ENCODE peak calls at places on chromosomes 3 and 15, in nine cellular contexts. X, V, O, Y, C, N, R, G and A are unnamed samples.

GRCh38 chr3:195451373-195452000 is 8.7 kb upstream of the ACAP2 start:
- DNase-seq in N (no peak), Y (no peak), C (no peak), X (no peak), V (peak; percentile 39), O (no peak), R (no peak), G (no peak), A (peak; percentile 60)

GRCh38 chr3:128649264-128649663 is 1.4 kb downstream of the RPN1 start:
- DNase-seq in R (no peak), V (no peak), G (no peak), X (no peak), C (no peak), O (no peak), N (no peak), Y (no peak), A (no peak)

GRCh38 chr15:89330881-89331595 is 3.6 kb downstream of the POLG start:
- DNase-seq in Y (no peak), G (no peak), O (no peak), R (no peak), X (no peak), V (no peak), C (no peak), N (no peak), A (no peak)

GRCh38 chr3:106837616-106838015 is 539.6 kb upstream of the CCDC54 start:
- DNase-seq in N (no peak), R (no peak), G (no peak), Y (no peak), C (no peak), O (no peak), V (no peak), X (no peak), A (no peak)

GRCh38 chr3:78659386-78659987 is 1108.3 kb downstream of the ROBO1 start:
- DNase-seq in C (peak; percentile 39), R (peak; percentile 38), O (peak; percentile 62), Y (peak; percentile 13), G (peak; percentile 60), V (no peak), X (no peak), N (no peak), A (peak; percentile 44)

GRCh38 chr3:46187876-46188275 is 20.2 kb downstream of the CCR1 start:
- DNase-seq in G (no peak), O (peak; percentile 90), Y (no peak), R (no peak), V (no peak), C (no peak), N (peak; percentile 82), X (no peak), A (peak; percentile 12)

GRCh38 chr3:193776626-193777025 is 183.6 kb downstream of the OPA1 start:
- DNase-seq in X (no peak), V (no peak), G (no peak), Y (no peak), O (no peak), N (no peak), R (no peak), C (no peak), A (no peak)

GRCh38 chr3:11624704-11625375 is 18.9 kb downstream of the VGLL4 start:
- DNase-seq in O (no peak), R (no peak), N (no peak), C (no peak), V (no peak), Y (no peak), X (no peak), G (no peak), A (no peak)

GRCh38 chr3:131630812-131631211 is 128.0 kb upstream of the MRPL3 start:
- DNase-seq in N (peak; percentile 7), O (peak; percentile 24), G (no peak), V (no peak), X (no peak), Y (no peak), C (no peak), R (no peak), A (no peak)

GRCh38 chr3:134378384-134378783 is 4.1 kb upstream of the AMOTL2 start:
- DNase-seq in G (peak; percentile 74), C (no peak), N (no peak), V (peak; percentile 82), O (peak; percentile 44), X (no peak), R (no peak), Y (peak; percentile 76), A (peak; percentile 28)

GRCh38 chr3:82796765-82797164 is 1035.3 kb upstream of the GBE1 start:
- DNase-seq in Y (no peak), X (no peak), N (no peak), O (no peak), G (no peak), C (no peak), V (no peak), R (no peak), A (peak; percentile 2)

GRCh38 chr3:100269410-100270217 is 8.8 kb downstream of the TBC1D23 start:
- DNase-seq in G (no peak), C (no peak), V (no peak), X (no peak), N (peak; percentile 77), R (peak; percentile 63), O (peak; percentile 94), Y (peak; percentile 8), A (no peak)

GRCh38 chr3:172708905-172709775 is 1.7 kb downstream of the NCEH1 start:
- DNase-seq in C (no peak), G (no peak), Y (peak; percentile 40), O (no peak), X (no peak), R (no peak), N (no peak), V (no peak), A (no peak)

GRCh38 chr3:18559323-18559972 is 134.3 kb upstream of the SATB1 start:
- DNase-seq in R (no peak), N (no peak), Y (peak; percentile 46), G (peak; percentile 14), X (no peak), V (no peak), O (peak; percentile 25), C (peak; percentile 40), A (peak; percentile 69)

GRCh38 chr3:164375538-164375937 is 702.8 kb downstream of the SI start:
- DNase-seq in X (no peak), C (no peak), G (no peak), O (peak; percentile 1), V (no peak), Y (no peak), N (peak; percentile 7), R (peak; percentile 1), A (no peak)

GRCh38 chr3:104298662-104299061 is 1068.0 kb upstream of the ALCAM start:
- DNase-seq in C (no peak), N (no peak), G (no peak), R (no peak), O (no peak), Y (no peak), X (no peak), V (no peak), A (no peak)

GRCh38 chr15:69854521-69855171 is 243.1 kb downstream of the TLE3 start:
- DNase-seq in R (no peak), N (peak; percentile 84), C (no peak), O (peak; percentile 24), X (no peak), G (no peak), Y (no peak), V (no peak), A (no peak)